ENCODE peak calls at places on chromosome 21, in four cellular contexts. X, F, R and O are unnamed samples.

GRCh38 chr21:45972353-45972715 is 9.2 kb upstream of the COL6A1 start:
- DNase-seq in X (no peak), F (peak), R (no peak), O (no peak)

GRCh38 chr21:33007747-33008146 is 18.0 kb upstream of the OLIG2 start:
- DNase-seq in X (no peak), F (no peak), R (no peak), O (no peak)

GRCh38 chr21:41365377-41366107 is 3.7 kb downstream of the MX2 start:
- DNase-seq in X (no peak), F (no peak), R (no peak), O (no peak)

GRCh38 chr21:41196990-41197389 is 29.0 kb downstream of the BACE2 start:
- DNase-seq in X (no peak), F (peak), R (no peak), O (no peak)

GRCh38 chr21:34091607-34092006 is 18.2 kb downstream of the MRPS6 start:
- DNase-seq in X (no peak), F (peak), R (no peak), O (no peak)

GRCh38 chr21:44047996-44048560 is 36.0 kb downstream of the TRAPPC10 start:
- DNase-seq in X (no peak), F (no peak), R (no peak), O (no peak)

GRCh38 chr21:32499249-32500055 is 85.9 kb downstream of the TCP10L start:
- DNase-seq in X (no peak), F (peak), R (no peak), O (no peak)

GRCh38 chr21:38802050-38803026 is 3.4 kb upstream of the ETS2 start:
- DNase-seq in X (no peak), F (no peak), R (no peak), O (no peak)

GRCh38 chr21:38520511-38520910 is 22.2 kb upstream of the ERG start:
- DNase-seq in X (no peak), F (no peak), R (no peak), O (no peak)

GRCh38 chr21:46081022-46081861 is 16.7 kb upstream of the COL6A2 start:
- DNase-seq in X (no peak), F (no peak), R (no peak), O (no peak)

GRCh38 chr21:32653326-32653901 is 41.2 kb upstream of the CFAP298 start:
- DNase-seq in X (no peak), F (peak), R (no peak), O (no peak)

GRCh38 chr21:15063081-15063820 is 1.5 kb downstream of the NRIP1 start:
- DNase-seq in X (no peak), F (peak), R (no peak), O (no peak)

GRCh38 chr21:26850116-26850643 is 5.0 kb upstream of the ADAMTS1 start:
- DNase-seq in X (no peak), F (peak), R (no peak), O (no peak)

GRCh38 chr21:26844258-26845065 is 747 bp downstream of the ADAMTS1 start:
- DNase-seq in X (no peak), F (peak), R (no peak), O (no peak)

GRCh38 chr21:41536076-41536826 is 28.3 kb upstream of the TMPRSS2 start:
- DNase-seq in X (no peak), F (no peak), R (no peak), O (no peak)

GRCh38 chr21:41947596-41948403 is 6.0 kb downstream of the C2CD2 start:
- DNase-seq in X (no peak), F (peak), R (no peak), O (no peak)

GRCh38 chr21:31557956-31558838 is 101.3 kb upstream of the SOD1 start:
- DNase-seq in X (peak), F (peak), R (no peak), O (no peak)

GRCh38 chr21:37155216-37155615 is 82.2 kb downstream of the TTC3 start:
- DNase-seq in X (no peak), F (no peak), R (no peak), O (no peak)

GRCh38 chr21:36584980-36585940 is 105.3 kb upstream of the CLDN14 start:
- DNase-seq in X (no peak), F (no peak), R (no peak), O (no peak)

GRCh38 chr21:26499475-26499874 is 73.6 kb downstream of the CYYR1 start:
- DNase-seq in X (no peak), F (no peak), R (no peak), O (no peak)

GRCh38 chr21:17512245-17513213 is at the start of gene CXADR:
- DNase-seq in X (peak), F (peak), R (peak), O (peak)

GRCh38 chr21:44853601-44854390 is 19.7 kb downstream of the PTTG1IP start:
- DNase-seq in X (no peak), F (no peak), R (no peak), O (no peak)

GRCh38 chr21:41612674-41613250 is 104.8 kb upstream of the TMPRSS2 start:
- DNase-seq in X (no peak), F (peak), R (no peak), O (no peak)

GRCh38 chr21:37700641-37701202 is 215.5 kb downstream of the KCNJ6 start:
- DNase-seq in X (no peak), F (peak), R (no peak), O (no peak)

GRCh38 chr21:32930673-32931072 is 95.1 kb upstream of the OLIG2 start:
- DNase-seq in X (no peak), F (peak), R (no peak), O (no peak)

GRCh38 chr21:31524140-31524539 is 135.4 kb upstream of the SOD1 start:
- DNase-seq in X (no peak), F (no peak), R (no peak), O (no peak)

GRCh38 chr21:45266518-45267389 is 20.9 kb downstream of the POFUT2 start:
- DNase-seq in X (no peak), F (no peak), R (no peak), O (peak)

GRCh38 chr21:25979845-25980433 is 190.6 kb downstream of the APP start:
- DNase-seq in X (no peak), F (no peak), R (no peak), O (no peak)

GRCh38 chr21:35962917-35963316 is 97.4 kb downstream of the SETD4 start:
- DNase-seq in X (no peak), F (no peak), R (no peak), O (no peak)

GRCh38 chr21:40118527-40118926 is 251.3 kb downstream of the PCP4 start:
- DNase-seq in X (no peak), F (no peak), R (no peak), O (no peak)

GRCh38 chr21:44618909-44619308 is 7.0 kb downstream of the KRTAP10-8 start:
- DNase-seq in X (peak), F (no peak), R (peak), O (peak)

GRCh38 chr21:43295016-43295958 is 126.5 kb downstream of the CRYAA start:
- DNase-seq in X (no peak), F (no peak), R (no peak), O (no peak)

GRCh38 chr21:38289697-38290096 is 32.9 kb downstream of the KCNJ15 start:
- DNase-seq in X (no peak), F (peak), R (no peak), O (no peak)

GRCh38 chr21:34520769-34521508 is 8.9 kb upstream of the KCNE1 start:
- DNase-seq in X (no peak), F (no peak), R (no peak), O (no peak)

GRCh38 chr21:35911412-35912191 is 148.7 kb downstream of the SETD4 start:
- DNase-seq in X (no peak), F (no peak), R (no peak), O (no peak)

GRCh38 chr21:45220106-45220505 is 67.6 kb downstream of the POFUT2 start:
- DNase-seq in X (no peak), F (peak), R (no peak), O (no peak)

GRCh38 chr21:41755934-41756773 is 10.7 kb downstream of the RIPK4 start:
- DNase-seq in X (no peak), F (no peak), R (no peak), O (no peak)

GRCh38 chr21:29656504-29657227 is 283.1 kb downstream of the GRIK1 start:
- DNase-seq in X (no peak), F (peak), R (no peak), O (no peak)

GRCh38 chr21:26943916-26944315 is 23.0 kb downstream of the ADAMTS5 start:
- DNase-seq in X (no peak), F (no peak), R (no peak), O (no peak)